ENCODE peak calls at places on chromosome 1, in eight cellular contexts. A is lower leg skin, X is cardiac muscle cell, U is spleen, M is AG09309, D is colonic mucosa, R is HepG2, F is cardiac fibroblast. Q is an unnamed sample.
A peak's percentile ranks its signal among the peaks of the same experiment; 100 is the strongest.

GRCh38 chr1:21311016-21311415 is 20.8 kb upstream of the ECE1 start:
- DNase-seq in X (no peak), U (no peak), R (peak; percentile 87), M (no peak), D (no peak), A (no peak), F (peak; percentile 46), Q (no peak)

GRCh38 chr1:154972213-154972516 is 1.6 kb upstream of the SHC1 start:
- DNase-seq in M (no peak), R (no peak), F (no peak), A (no peak), U (no peak), D (no peak), X (no peak), Q (no peak)

GRCh38 chr1:39776400-39776713 is 5.2 kb upstream of the OXCT2 start:
- DNase-seq in F (no peak), X (no peak), A (peak; percentile 64), D (no peak), M (no peak), U (peak; percentile 63), R (no peak), Q (no peak)

GRCh38 chr1:84156210-84156621 is 12.1 kb downstream of the PRKACB start:
- DNase-seq in X (no peak), R (no peak), D (no peak), F (peak; percentile 68), A (no peak), U (no peak), M (peak; percentile 58), Q (no peak)

GRCh38 chr1:150976879-150977694 is 2.5 kb upstream of the CERS2 start:
- DNase-seq in M (no peak), R (peak; percentile 68), F (peak; percentile 51), A (peak; percentile 97), D (peak; percentile 94), U (peak; percentile 97), X (peak; percentile 40), Q (peak; percentile 93)

GRCh38 chr1:180571060-180571831 is 12.5 kb downstream of the OVAAL start:
- DNase-seq in U (no peak), F (no peak), X (no peak), A (no peak), M (no peak), R (no peak), D (no peak), Q (no peak)

GRCh38 chr1:150610576-150610975 is 18.8 kb downstream of the ENSA start:
- DNase-seq in X (no peak), R (no peak), U (no peak), A (no peak), D (no peak), M (no peak), F (no peak), Q (no peak)

GRCh38 chr1:108877324-108877812 is 583 bp downstream of the GPSM2 start:
- DNase-seq in X (no peak), M (no peak), D (peak; percentile 45), A (no peak), R (no peak), U (no peak), F (peak; percentile 29), Q (no peak)

GRCh38 chr1:87084247-87084836 is 169.9 kb downstream of the HS2ST1 start:
- DNase-seq in A (no peak), F (peak; percentile 69), X (peak; percentile 52), M (peak; percentile 8), D (no peak), R (peak; percentile 4), U (no peak), Q (no peak)

GRCh38 chr1:43256675-43257570 is 12.9 kb upstream of the TMEM125 start:
- DNase-seq in F (no peak), A (peak; percentile 64), U (peak; percentile 17), R (no peak), D (peak; percentile 86), X (no peak), M (no peak), Q (peak; percentile 26)

GRCh38 chr1:121558514-121558913 is 373.7 kb downstream of the SRGAP2C start:
- DNase-seq in X (no peak), A (no peak), F (peak; percentile 80), R (no peak), M (peak; percentile 86), D (no peak), U (no peak), Q (no peak)

GRCh38 chr1:113073457-113073950 is 506 bp downstream of the LRIG2 start:
- DNase-seq in D (peak; percentile 61), U (no peak), A (no peak), R (peak; percentile 65), M (peak; percentile 13), F (peak; percentile 65), X (peak; percentile 83), Q (no peak)

GRCh38 chr1:116374340-116375164 is 1.5 kb downstream of the ATP1A1 start:
- DNase-seq in R (peak; percentile 35), M (no peak), F (no peak), X (peak; percentile 46), U (peak; percentile 76), D (peak; percentile 65), A (no peak), Q (peak; percentile 44)

GRCh38 chr1:116375165-116375883 is 2.3 kb downstream of the ATP1A1 start:
- DNase-seq in M (no peak), F (peak; percentile 47), A (no peak), X (no peak), D (peak; percentile 33), R (peak; percentile 25), U (no peak), Q (no peak)

GRCh38 chr1:116372186-116372585 is 858 bp upstream of the ATP1A1 start:
- DNase-seq in X (no peak), D (peak; percentile 37), A (no peak), U (no peak), M (no peak), R (no peak), F (no peak), Q (no peak)

GRCh38 chr1:116373451-116374339 is 651 bp downstream of the ATP1A1 start:
- DNase-seq in M (no peak), U (peak; percentile 94), R (no peak), X (peak; percentile 53), D (peak; percentile 79), F (peak; percentile 62), A (peak; percentile 95), Q (peak; percentile 72)

DNA sequence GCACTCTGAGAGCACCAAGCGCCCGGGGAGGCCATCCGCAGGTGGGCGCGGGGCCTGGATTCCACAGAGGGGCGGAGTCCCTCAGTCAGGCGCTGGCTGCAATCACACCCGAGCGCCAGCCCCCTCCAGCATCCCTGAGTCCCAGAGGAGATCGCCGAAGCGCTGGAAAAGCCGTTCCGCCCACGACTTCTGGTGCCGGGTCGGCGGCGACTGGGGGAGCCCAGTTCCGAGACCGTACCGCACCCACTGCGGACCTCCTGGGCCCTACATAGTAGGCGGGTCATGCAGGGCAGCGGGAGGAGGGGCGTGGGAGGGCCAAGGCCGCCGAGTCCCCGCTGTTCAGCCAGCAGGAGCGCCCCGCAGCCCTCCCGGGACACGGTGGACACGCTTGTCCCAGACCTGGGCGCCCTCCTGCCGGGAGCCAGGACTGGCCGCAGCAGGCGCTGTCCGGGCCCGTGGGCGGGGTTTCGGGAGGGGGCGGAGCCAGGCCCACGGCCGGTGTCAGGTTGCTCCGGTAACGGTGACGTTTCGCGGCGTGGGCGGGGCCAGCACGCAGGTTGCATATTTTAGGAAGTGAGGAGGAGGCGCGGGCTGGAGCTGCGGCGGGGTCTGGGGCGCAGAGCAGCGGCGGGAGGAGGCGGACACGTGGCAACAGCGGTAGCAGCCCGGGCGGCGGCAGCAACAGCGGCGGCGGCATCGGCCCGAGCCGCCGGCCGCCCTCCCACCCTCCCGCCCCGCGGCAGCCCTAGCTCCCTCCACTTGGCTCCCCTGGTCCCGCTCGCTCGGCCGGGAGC is at the start of gene ATP1A1:
- DNase-seq in X (peak; percentile 96), U (peak; percentile 100), A (peak; percentile 100), R (peak; percentile 85), D (peak; percentile 99), F (peak; percentile 95), M (peak; percentile 46), Q (peak; percentile 96)
- TF ChIP-seq CTCF in X (peak; percentile 10), U (no peak), A (no peak), R (peak; percentile 54), D (no peak), F (no peak), M (no peak), Q (no peak)

DNA sequence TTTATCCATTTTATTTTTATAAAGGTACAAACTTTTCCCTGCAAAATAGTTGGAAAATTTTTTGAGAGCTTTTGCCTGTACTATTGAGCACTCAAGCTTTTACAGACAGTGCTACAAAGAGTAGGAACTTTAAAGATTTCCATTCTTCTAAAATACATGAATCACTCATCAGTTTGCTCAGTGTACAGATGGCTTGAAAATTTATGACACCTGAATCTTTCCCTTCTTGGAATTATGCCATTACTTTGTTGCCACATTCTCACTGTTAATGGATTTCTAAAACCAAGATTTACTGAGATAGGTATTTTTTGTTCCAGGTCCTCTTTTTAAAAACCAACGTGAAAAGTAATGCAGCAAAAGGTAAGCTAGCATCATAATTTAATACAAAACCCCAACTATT is 76.0 kb downstream of the GPATCH2 start:
- DNase-seq in F (no peak), M (no peak), U (no peak), X (no peak), D (no peak), A (no peak), R (no peak), Q (no peak)
- TF ChIP-seq CTCF in F (no peak), M (no peak), U (no peak), X (no peak), D (no peak), A (no peak), R (no peak), Q (no peak)

DNA sequence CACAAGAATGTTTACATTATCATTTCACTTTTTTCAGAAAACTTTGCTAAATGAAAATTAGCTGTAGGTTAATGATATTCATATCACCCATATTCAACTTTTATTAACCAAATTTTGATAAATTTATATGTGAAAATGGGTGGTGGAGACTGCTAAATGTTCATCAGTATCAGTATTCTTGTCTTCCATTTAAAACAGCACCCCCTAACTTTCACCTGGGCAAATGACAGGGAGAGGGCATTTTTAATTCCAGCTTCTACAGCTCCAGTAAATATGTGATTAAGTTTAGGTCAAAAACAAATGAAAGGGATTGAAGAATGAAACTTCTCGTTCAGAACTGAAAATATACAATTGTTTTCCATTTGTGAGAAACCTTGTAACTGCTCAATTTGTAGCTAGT is 722.2 kb downstream of the KCNT2 start:
- DNase-seq in D (no peak), M (no peak), U (no peak), F (no peak), X (no peak), R (no peak), A (no peak), Q (no peak)
- TF ChIP-seq CTCF in D (no peak), M (no peak), U (no peak), F (no peak), X (no peak), R (no peak), A (no peak), Q (peak; percentile 46)

DNA sequence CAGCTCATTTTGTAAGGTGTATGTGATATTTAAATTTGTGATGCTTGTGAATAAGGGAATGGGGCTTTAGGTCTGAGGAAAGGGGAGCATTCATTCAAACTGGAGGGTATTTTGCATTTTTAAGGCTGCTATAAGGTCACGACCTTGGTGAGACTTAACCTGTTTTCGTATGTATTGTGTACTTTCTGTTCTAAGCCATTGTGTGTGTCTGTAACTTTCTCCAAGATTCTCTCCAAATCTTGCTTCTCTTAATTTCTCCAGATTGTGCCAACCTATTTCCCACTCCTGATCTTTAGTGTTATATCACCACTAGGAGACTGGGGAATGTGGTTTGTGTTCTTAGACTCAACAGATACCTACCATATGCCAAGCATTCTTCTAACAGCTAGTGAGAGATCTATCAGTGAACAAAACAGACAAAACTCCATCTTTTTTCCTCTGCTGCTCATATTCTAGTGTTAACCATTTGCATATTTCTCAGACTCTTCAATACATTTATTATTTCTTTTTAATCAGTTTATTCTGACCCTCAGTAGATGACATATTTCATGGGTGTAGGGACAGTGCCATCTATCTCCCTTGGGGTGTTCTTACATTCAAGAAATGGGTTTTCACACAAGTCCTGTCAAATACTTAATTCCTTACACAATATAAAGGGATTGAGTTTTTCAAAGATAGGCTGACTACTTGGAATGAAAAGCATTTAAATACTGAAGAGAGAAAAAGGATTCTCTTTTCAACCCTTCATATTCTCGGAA is 27.5 kb downstream of the ATP1B1 start:
- DNase-seq in D (no peak), M (no peak), X (no peak), R (no peak), A (no peak), F (peak; percentile 31), U (no peak), Q (no peak)
- TF ChIP-seq CTCF in D (peak; percentile 30), M (peak; percentile 30), X (peak; percentile 25), R (peak; percentile 34), A (no peak), F (no peak), U (no peak), Q (peak; percentile 72)